ENCODE peak calls at places on chromosomes 11 and 22, in ten cellular contexts. Q, T, M, P, W, Z, J, D, A and B are unnamed samples. For H3K4me1, the result is how much of the 10 kb centered on the place peaks cover.

GRCh38 chr11:65555693-65556231 is 2.4 kb downstream of the LTBP3 start:
- DNase-seq in Q (no peak), T (no peak), M (peak), P (peak), W (no peak), Z (peak), J (no peak), D (no peak), A (peak), B (no peak)

GRCh38 chr22:46136539-46137217 is 13.6 kb upstream of the PPARA start:
- DNase-seq in Q (peak), T (no peak), M (no peak), P (no peak), W (no peak), Z (no peak), J (no peak), D (no peak), A (no peak), B (peak)

GRCh38 chr22:44180706-44181032 is at the start of gene PARVG:
- DNase-seq in Q (peak), T (no peak), M (peak), P (no peak), W (peak), Z (no peak), J (no peak), D (no peak), A (no peak), B (no peak)

GRCh38 chr11:126012852-126013251 is 49.8 kb downstream of the CDON start:
- DNase-seq in Q (no peak), T (no peak), M (no peak), P (no peak), W (no peak), Z (no peak), J (no peak), D (no peak), A (no peak), B (no peak)

GRCh38 chr11:122085712-122086111 is 30.3 kb downstream of the BLID start:
- DNase-seq in Q (no peak), T (no peak), M (no peak), P (no peak), W (no peak), Z (no peak), J (no peak), D (no peak), A (no peak), B (no peak)

GRCh38 chr11:82981852-82982251 is 80.3 kb downstream of the DDIAS start:
- DNase-seq in Q (no peak), T (no peak), M (no peak), P (no peak), W (no peak), Z (no peak), J (no peak), D (no peak), A (no peak), B (no peak)

GRCh38 chr22:29369460-29369859 is 18.9 kb downstream of the AP1B1 start:
- DNase-seq in Q (no peak), T (no peak), M (peak), P (no peak), W (no peak), Z (no peak), J (peak), D (no peak), A (no peak), B (peak)

GRCh38 chr11:26087095-26087935 is 244.6 kb upstream of the ANO3 start:
- DNase-seq in Q (no peak), T (no peak), M (no peak), P (no peak), W (no peak), Z (no peak), J (no peak), D (no peak), A (no peak), B (no peak)

GRCh38 chr22:20940178-20940790 is 23.1 kb downstream of the CRKL start:
- DNase-seq in Q (no peak), T (no peak), M (no peak), P (no peak), W (no peak), Z (no peak), J (no peak), D (no peak), A (no peak), B (no peak)

GRCh38 chr11:60127311-60127811 is 38.9 kb downstream of the MS4A2 start:
- DNase-seq in Q (no peak), T (no peak), M (no peak), P (no peak), W (no peak), Z (no peak), J (no peak), D (no peak), A (no peak), B (no peak)

GRCh38 chr11:71117311-71117710 is 135.1 kb downstream of the SHANK2 start:
- DNase-seq in Q (no peak), T (no peak), M (peak), P (peak), W (no peak), Z (no peak), J (no peak), D (no peak), A (no peak), B (no peak)

GRCh38 chr11:111960916-111961315 is 23.8 kb downstream of the DIXDC1 start:
- DNase-seq in Q (no peak), T (no peak), M (peak), P (peak), W (no peak), Z (peak), J (no peak), D (no peak), A (no peak), B (peak)
- H3K4me1 ChIP-seq in Q (under half), T (under half), M (under half), P (under half), W (under half), Z (under half), J (under half), D (under half), A (under half), B (under half)

GRCh38 chr22:31253949-31254348 is 38.3 kb downstream of the PIK3IP1 start:
- DNase-seq in Q (no peak), T (peak), M (peak), P (no peak), W (no peak), Z (peak), J (peak), D (no peak), A (no peak), B (no peak)
- H3K4me1 ChIP-seq in Q (under half), T (half or more), M (under half), P (under half), W (under half), Z (under half), J (under half), D (under half), A (under half), B (under half)

GRCh38 chr11:7593476-7593875 is 79.7 kb downstream of the PPFIBP2 start:
- DNase-seq in Q (no peak), T (no peak), M (no peak), P (no peak), W (no peak), Z (no peak), J (no peak), D (no peak), A (no peak), B (no peak)
- H3K4me1 ChIP-seq in Q (under half), T (half or more), M (under half), P (under half), W (under half), Z (under half), J (under half), D (under half), A (under half), B (under half)

DNA sequence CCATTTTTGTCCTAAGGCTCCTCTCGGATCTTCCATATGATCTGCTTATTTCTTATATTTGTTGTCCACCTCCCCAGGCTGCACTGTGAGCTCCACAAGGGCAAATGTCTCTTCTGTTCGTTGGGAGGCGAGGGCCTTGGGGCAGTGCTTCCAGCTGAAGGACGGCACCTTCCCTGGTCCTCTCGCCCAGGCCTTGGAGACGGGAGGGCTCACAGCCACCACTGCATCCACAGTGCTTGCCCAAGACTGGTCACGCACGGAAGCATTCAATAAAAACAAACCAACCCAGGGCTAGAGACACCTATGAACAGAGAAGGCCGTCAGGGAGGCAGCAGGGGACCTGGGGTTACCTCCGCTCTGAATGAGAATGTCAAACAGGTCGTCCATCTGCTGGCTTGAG is 46.2 kb downstream of the SGSM3 start:
- DNase-seq in Q (no peak), T (no peak), M (no peak), P (no peak), W (no peak), Z (no peak), J (peak), D (no peak), A (no peak), B (peak)
- H3K4me1 ChIP-seq in Q (under half), T (under half), M (under half), P (under half), W (under half), Z (under half), J (under half), D (under half), A (under half), B (under half)

GRCh38 chr11:57771365-57771764 is 9.8 kb downstream of the CTNND1 start:
- DNase-seq in Q (no peak), T (no peak), M (no peak), P (no peak), W (no peak), Z (no peak), J (no peak), D (no peak), A (no peak), B (no peak)
- H3K4me1 ChIP-seq in Q (under half), T (half or more), M (under half), P (under half), W (under half), Z (under half), J (half or more), D (under half), A (under half), B (under half)

DNA sequence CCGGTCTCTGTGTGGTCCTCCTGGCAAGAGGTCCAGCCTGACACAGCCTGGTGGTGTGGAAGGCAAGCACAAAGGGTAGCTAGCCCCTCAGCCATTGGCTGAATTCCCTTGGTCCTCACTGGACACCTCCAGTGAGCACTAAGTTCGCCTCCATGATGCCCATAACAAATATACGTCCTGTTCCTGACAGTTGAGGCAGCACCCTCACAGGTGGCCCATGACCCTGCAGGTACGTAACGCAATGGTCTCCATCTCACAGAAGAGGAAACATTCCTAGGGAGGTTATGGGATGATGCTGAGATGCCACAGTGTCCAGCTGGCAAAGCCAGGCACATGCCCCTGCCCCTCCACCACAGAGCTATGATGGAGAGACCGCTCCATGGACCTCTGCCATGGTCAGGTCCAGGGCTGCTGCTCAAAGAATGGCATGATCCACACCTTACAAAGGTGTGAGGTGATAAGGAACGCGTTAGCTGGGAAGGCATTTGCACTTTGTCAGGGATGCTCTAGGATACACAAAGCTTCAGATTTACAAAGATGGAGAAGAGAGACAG is 1.4 kb upstream of the GNAZ start:
- DNase-seq in Q (no peak), T (no peak), M (peak), P (no peak), W (no peak), Z (no peak), J (peak), D (peak), A (no peak), B (no peak)
- H3K4me1 ChIP-seq in Q (under half), T (under half), M (under half), P (under half), W (under half), Z (under half), J (under half), D (under half), A (half or more), B (under half)

GRCh38 chr22:26482171-26482570 is 1.4 kb downstream of the HPS4 start:
- DNase-seq in Q (no peak), T (no peak), M (no peak), P (no peak), W (no peak), Z (no peak), J (no peak), D (no peak), A (no peak), B (no peak)
- H3K4me1 ChIP-seq in Q (under half), T (half or more), M (under half), P (under half), W (half or more), Z (under half), J (half or more), D (under half), A (under half), B (under half)

DNA sequence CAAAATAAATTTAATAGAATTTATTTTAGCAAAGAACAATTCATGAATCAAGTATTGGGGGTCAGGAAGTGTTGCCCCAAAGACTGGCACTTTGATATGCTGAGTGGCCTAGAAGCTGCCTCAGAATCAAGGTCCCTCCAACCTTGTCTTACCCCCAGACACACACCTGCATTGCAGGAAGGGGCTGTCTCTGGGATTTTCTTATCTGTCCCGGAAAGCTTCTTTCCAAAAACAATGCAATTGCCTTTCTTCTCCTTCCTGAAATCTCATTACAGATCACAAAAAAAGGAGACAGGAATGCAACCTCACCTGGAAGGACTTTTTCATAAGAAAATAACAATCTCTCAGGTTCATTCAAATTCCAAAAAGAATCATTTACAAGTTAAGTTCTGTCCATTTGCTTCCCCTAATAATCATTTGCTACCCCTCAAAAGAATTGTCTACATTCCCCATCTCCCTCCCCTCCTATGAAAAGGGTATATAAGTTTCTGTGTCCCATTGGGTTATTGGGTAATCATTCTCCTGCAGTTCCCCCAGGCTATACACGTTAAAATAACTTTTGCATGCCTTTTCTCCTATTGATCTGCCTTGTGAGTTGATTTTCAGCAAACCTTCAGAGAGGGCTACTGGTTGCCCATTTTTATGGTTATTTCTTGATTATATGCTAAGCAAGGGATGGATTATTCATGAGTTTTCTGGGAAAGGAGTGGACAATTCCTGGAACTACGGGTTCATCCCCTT is 21.3 kb downstream of the OR10A6 start:
- DNase-seq in Q (no peak), T (no peak), M (peak), P (no peak), W (no peak), Z (no peak), J (no peak), D (no peak), A (no peak), B (no peak)
- H3K4me1 ChIP-seq in Q (under half), T (under half), M (under half), P (under half), W (under half), Z (under half), J (under half), D (under half), A (under half), B (under half)

GRCh38 chr11:18615628-18616392 is 16.2 kb downstream of the MISFA start:
- DNase-seq in Q (no peak), T (no peak), M (no peak), P (no peak), W (no peak), Z (no peak), J (no peak), D (no peak), A (no peak), B (no peak)
- H3K4me1 ChIP-seq in Q (under half), T (under half), M (under half), P (under half), W (under half), Z (under half), J (under half), D (under half), A (under half), B (under half)